ENCODE peak calls at places on chromosomes 16 and 17, in four cellular contexts. V is K562, O is SK-N-SH, J is HepG2. B is an unnamed sample.

GRCh38 chr17:64183815-64184397 is 54.0 kb upstream of the ERN1 start:
- DNase-seq in V (no peak), J (no peak), O (no peak), B (no peak)

GRCh38 chr16:2015117-2015946 is 4.3 kb upstream of the NPW start:
- DNase-seq in O (no peak), J (peak; percentile 76), V (no peak), B (peak; percentile 68)

GRCh38 chr17:45745843-45746494 is 38.2 kb upstream of the CRHR1 start:
- DNase-seq in V (no peak), J (no peak), O (no peak), B (no peak)

GRCh38 chr16:2586241-2586640 is 48.4 kb downstream of the PDPK1 start:
- DNase-seq in J (no peak), O (peak; percentile 51), V (no peak), B (no peak)

GRCh38 chr16:11691235-11691634 is 23.0 kb downstream of the SNN start:
- DNase-seq in O (no peak), J (no peak), V (no peak), B (no peak)

GRCh38 chr17:11272191-11272590 is 31.2 kb downstream of the SHISA6 start:
- DNase-seq in O (no peak), V (no peak), J (no peak), B (no peak)

GRCh38 chr16:50251375-50252081 is 14.8 kb upstream of the ADCY7 start:
- DNase-seq in J (no peak), V (no peak), O (no peak), B (no peak)

GRCh38 chr17:9406046-9406631 is 169.5 kb downstream of the STX8 start:
- DNase-seq in V (no peak), J (no peak), O (no peak), B (no peak)

GRCh38 chr17:8372422-8372821 is 4.1 kb downstream of the KRABD2 start:
- DNase-seq in J (no peak), V (no peak), O (no peak), B (no peak)

GRCh38 chr16:17160285-17160854 is 310.4 kb downstream of the XYLT1 start:
- DNase-seq in O (no peak), V (peak; percentile 3), J (no peak), B (no peak)

GRCh38 chr17:16033729-16034349 is 34.2 kb downstream of the TTC19 start:
- DNase-seq in V (no peak), J (no peak), O (no peak), B (no peak)

GRCh38 chr17:10210151-10210574 is 11.8 kb upstream of the GAS7 start:
- DNase-seq in V (no peak), O (no peak), J (no peak), B (no peak)

GRCh38 chr17:57761887-57762286 is 16.8 kb upstream of the CCDC182 start:
- DNase-seq in J (peak; percentile 32), O (no peak), V (peak; percentile 11), B (no peak)

GRCh38 chr16:14545346-14545884 is 84.6 kb downstream of the PARN start:
- DNase-seq in O (no peak), V (no peak), J (peak; percentile 95), B (no peak)

GRCh38 chr16:74465851-74466685 is 44.8 kb upstream of the CLEC18B start:
- DNase-seq in J (no peak), O (no peak), V (no peak), B (no peak)

GRCh38 chr16:74469946-74470478 is 48.7 kb upstream of the CLEC18B start:
- DNase-seq in J (no peak), V (no peak), O (no peak), B (no peak)

GRCh38 chr16:74472010-74472409 is 50.7 kb upstream of the CLEC18B start:
- DNase-seq in J (no peak), O (no peak), V (no peak), B (no peak)

GRCh38 chr16:74466872-74467271 is 45.6 kb upstream of the CLEC18B start:
- DNase-seq in J (no peak), V (no peak), O (no peak), B (no peak)

GRCh38 chr16:74468807-74469511 is 47.7 kb upstream of the CLEC18B start:
- DNase-seq in V (no peak), O (no peak), J (peak; percentile 14), B (no peak)
- TF ChIP-seq ELF1 in V (no peak), O (no peak), J (no peak), B (no peak)

GRCh38 chr16:84726670-84727467 is 27.1 kb downstream of the USP10 start:
- DNase-seq in J (peak; percentile 71), O (no peak), V (no peak), B (no peak)

GRCh38 chr16:84726079-84726669 is 26.4 kb downstream of the USP10 start:
- DNase-seq in O (peak; percentile 68), V (peak; percentile 94), J (peak; percentile 70), B (peak; percentile 61)

GRCh38 chr16:84724619-84725307 is 25.0 kb downstream of the USP10 start:
- DNase-seq in V (peak; percentile 58), O (no peak), J (no peak), B (no peak)

GRCh38 chr16:84728853-84729424 is 29.1 kb downstream of the USP10 start:
- DNase-seq in V (peak; percentile 72), O (no peak), J (no peak), B (no peak)

GRCh38 chr16:84725481-84726078 is 25.8 kb downstream of the USP10 start:
- DNase-seq in J (no peak), V (no peak), O (no peak), B (no peak)
- H3K9ac ChIP-seq in J (no peak overlapping the region), V (no peak overlapping the region), O (no peak overlapping the region), B (no peak overlapping the region)

GRCh38 chr16:52928955-52929354 is 123.7 kb downstream of the CHD9NB start:
- DNase-seq in O (no peak), V (no peak), J (no peak), B (no peak)
- TF ChIP-seq ELF1 in O (no peak), V (no peak), J (no peak), B (no peak)

DNA sequence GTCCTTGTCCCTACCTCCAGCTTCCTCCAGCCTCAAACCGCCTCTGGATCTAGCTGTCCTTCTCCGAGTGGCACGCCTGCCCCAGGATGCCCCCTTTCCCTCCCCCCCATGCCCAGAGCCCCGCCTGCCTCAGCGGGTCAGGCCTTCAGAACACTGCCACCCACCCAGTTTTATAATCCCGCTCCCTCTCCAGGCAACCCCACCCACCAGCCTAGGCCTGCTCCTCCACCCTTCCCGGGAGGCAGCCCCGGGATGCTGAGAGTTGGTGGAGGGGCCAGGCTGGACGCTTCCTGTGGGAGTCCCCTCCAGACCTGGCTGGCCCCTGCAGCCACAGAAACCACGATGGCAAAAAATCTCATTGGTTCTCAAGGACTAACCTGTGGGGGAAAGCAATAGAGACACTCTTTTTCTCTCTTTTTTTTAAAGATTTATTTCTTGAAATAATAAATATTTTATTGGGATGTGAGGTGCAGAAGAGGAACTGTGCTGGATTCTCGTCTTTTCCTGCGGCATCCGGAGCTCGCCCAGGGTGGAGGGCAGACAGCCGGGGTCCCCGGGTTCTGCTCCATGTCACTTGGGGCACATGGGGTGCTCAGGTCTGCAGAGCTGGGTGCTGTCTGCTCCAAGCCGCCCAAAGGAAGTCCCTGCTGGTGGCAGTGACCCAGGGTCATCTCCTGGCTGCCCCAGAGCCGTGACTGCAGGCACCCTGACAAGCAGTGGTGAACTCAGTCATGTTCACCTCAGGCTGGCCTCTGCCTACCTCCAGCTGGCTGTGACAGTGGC is 81.9 kb downstream of the MGAT5B start:
- DNase-seq in O (no peak), J (no peak), V (no peak), B (no peak)
- H3K9ac ChIP-seq in O (no peak overlapping the region), J (no peak overlapping the region), V (no peak overlapping the region), B (no peak overlapping the region)

GRCh38 chr17:67358612-67359011 is 7.8 kb downstream of the PSMD12 start:
- DNase-seq in V (no peak), O (no peak), J (no peak), B (no peak)
- TF ChIP-seq ELF1 in V (no peak), O (no peak), J (no peak), B (no peak)

GRCh38 chr16:85178596-85178995 is 66.3 kb upstream of the CIBAR2 start:
- DNase-seq in O (no peak), V (no peak), J (no peak), B (no peak)

GRCh38 chr16:85178006-85178591 is 65.8 kb upstream of the CIBAR2 start:
- DNase-seq in V (no peak), J (no peak), O (no peak), B (no peak)

GRCh38 chr16:85175724-85176233 is 63.5 kb upstream of the CIBAR2 start:
- DNase-seq in J (no peak), O (no peak), V (no peak), B (no peak)

GRCh38 chr16:85176541-85177447 is 64.5 kb upstream of the CIBAR2 start:
- DNase-seq in J (no peak), O (peak; percentile 60), V (peak; percentile 54), B (no peak)

DNA sequence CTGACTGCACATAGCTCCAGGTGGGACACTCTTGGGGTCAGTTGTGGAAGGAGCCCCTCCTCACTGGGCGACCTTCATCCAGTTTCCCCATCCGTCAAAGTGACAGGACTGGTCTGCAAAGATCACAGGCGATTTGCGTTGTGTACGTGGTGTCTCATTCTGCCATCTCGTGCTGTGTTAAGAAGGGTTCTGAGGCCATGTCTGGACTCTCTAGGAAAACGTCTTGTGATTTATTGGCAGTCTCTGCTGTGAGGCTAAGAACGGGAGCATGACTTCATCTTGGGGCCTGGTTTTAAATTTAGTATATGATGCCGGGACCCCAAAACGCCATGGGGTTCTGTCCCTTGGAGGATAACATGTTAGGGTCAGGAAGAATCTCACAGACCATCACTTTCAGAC is 65.2 kb upstream of the CIBAR2 start:
- DNase-seq in V (no peak), O (no peak), J (no peak), B (no peak)
- H3K9ac ChIP-seq in V (no peak overlapping the region), O (no peak overlapping the region), J (no peak overlapping the region), B (no peak overlapping the region)

DNA sequence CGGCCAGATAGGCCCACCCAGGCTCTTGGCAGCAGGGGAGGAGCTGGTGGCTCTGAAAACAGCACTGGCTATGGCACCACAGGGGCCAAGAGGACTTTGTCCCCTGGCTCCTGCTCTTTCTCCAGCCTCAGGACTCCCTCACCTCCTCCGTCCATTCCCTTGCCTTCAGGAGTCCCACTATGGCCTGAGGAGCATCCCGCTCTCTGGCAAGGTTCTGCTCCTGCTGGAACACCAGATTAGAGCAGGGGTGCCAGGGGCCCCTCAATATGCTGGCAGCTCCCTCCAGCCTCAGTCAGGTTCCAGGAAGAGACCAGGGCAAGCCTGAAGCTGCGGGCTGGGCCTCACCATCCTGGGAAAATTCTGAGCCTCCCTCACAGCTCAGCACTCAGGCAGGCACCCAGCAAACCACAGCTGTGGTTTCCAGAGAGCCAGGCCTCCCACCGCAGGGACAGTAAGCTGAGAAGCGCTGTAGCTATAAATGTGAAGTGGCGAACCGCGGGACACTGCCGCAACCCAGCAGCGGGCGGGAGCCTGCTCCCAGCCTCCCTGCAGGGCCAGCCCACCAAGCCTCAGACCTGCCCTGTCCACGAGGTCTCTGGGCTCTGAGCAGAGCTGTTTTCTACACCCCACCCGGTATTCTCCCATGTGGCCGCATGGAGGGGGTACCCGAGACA is 25.7 kb downstream of the C17orf100 start:
- DNase-seq in V (no peak), J (peak; percentile 27), O (no peak), B (no peak)
- TF ChIP-seq ELF1 in V (no peak), J (no peak), O (no peak), B (no peak)

DNA sequence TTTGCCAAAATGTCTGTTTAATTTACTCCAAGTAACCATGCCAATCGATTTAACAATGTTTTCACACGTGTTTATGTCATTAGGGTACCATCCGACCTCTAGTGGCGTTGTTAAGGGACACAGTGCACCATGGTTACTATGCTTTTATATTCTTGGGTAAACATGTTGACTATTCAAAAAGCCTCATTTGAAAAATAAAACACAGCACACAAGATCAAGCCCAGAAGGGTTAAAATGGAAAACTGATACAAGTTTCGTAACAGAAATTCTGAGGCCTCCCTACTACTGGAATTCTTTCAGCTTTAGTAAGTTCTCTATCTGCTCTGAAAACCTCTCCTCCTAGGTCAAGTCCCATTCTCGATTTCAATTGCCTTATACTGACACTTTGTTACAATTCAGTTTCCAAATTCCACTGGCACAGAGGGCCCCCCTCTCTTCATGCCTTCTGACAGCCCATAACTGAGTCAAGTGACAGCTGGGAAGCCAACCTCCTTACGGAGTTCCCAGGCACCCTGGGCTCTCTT is 2.1 kb downstream of the CFAP20 start:
- DNase-seq in V (peak; percentile 54), O (no peak), J (peak; percentile 49), B (no peak)
- H3K9ac ChIP-seq in V (no peak overlapping the region), O (peak overlapping the region; percentile 92), J (peak overlapping the region; percentile 88), B (peak overlapping the region; percentile 98)

B was measured in HCT116.